ENCODE peak calls at places on chromosomes 2 and 18, in nine cellular contexts. One of them, this sample, is unnamed.

GRCh38 chr2:187865025-187865424 is 310.8 kb upstream of the TFPI start:
- DNase-seq in EH: no peak
- DNase-seq in T-helper 22 cell: no peak
- DNase-seq in GM06990: no peak
- DNase-seq in CD8-positive, alpha-beta T cell: no peak
- DNase-seq in GM12865: no peak
- DNase-seq in NCI-H774: no peak
- DNase-seq in activated CD4-positive, alpha-beta T cell treated with anti-CD3 and anti-CD28 coated beads, Interleukin-2, amount 50 U/mL, for 24 hours: no peak
- DNase-seq in cardiac fibroblast: no peak
- DNase-seq in this sample: no peak

GRCh38 chr2:236790991-236791390 is 221.4 kb downstream of the ACKR3 start:
- DNase-seq in T-helper 22 cell: no peak
- DNase-seq in CD8-positive, alpha-beta T cell: no peak
- DNase-seq in activated CD4-positive, alpha-beta T cell treated with anti-CD3 and anti-CD28 coated beads, Interleukin-2, amount 50 U/mL, for 24 hours: no peak
- DNase-seq in GM06990: no peak
- DNase-seq in cardiac fibroblast: no peak
- DNase-seq in GM12865: no peak
- DNase-seq in NCI-H774: no peak
- DNase-seq in EH: no peak
- DNase-seq in this sample: no peak

GRCh38 chr2:194319222-194319992 is 1337.6 kb upstream of the SLC39A10 start:
- DNase-seq in EH: no peak
- DNase-seq in cardiac fibroblast: no peak
- DNase-seq in GM06990: no peak
- DNase-seq in CD8-positive, alpha-beta T cell: no peak
- DNase-seq in NCI-H774: no peak
- DNase-seq in activated CD4-positive, alpha-beta T cell treated with anti-CD3 and anti-CD28 coated beads, Interleukin-2, amount 50 U/mL, for 24 hours: no peak
- DNase-seq in T-helper 22 cell: no peak
- DNase-seq in GM12865: peak
- DNase-seq in this sample: no peak

GRCh38 chr2:149205143-149205542 is 125.2 kb upstream of the LYPD6 start:
- DNase-seq in activated CD4-positive, alpha-beta T cell treated with anti-CD3 and anti-CD28 coated beads, Interleukin-2, amount 50 U/mL, for 24 hours: no peak
- DNase-seq in NCI-H774: no peak
- DNase-seq in cardiac fibroblast: no peak
- DNase-seq in EH: no peak
- DNase-seq in GM12865: no peak
- DNase-seq in CD8-positive, alpha-beta T cell: no peak
- DNase-seq in GM06990: no peak
- DNase-seq in T-helper 22 cell: no peak
- DNase-seq in this sample: no peak

GRCh38 chr2:71545572-71546274 is 92.4 kb downstream of the DYSF start:
- DNase-seq in EH: peak
- DNase-seq in NCI-H774: peak
- DNase-seq in GM06990: no peak
- DNase-seq in T-helper 22 cell: no peak
- DNase-seq in activated CD4-positive, alpha-beta T cell treated with anti-CD3 and anti-CD28 coated beads, Interleukin-2, amount 50 U/mL, for 24 hours: peak
- DNase-seq in GM12865: peak
- DNase-seq in cardiac fibroblast: peak
- DNase-seq in CD8-positive, alpha-beta T cell: peak
- DNase-seq in this sample: peak

GRCh38 chr2:103174711-103175110 is 412.9 kb downstream of the TMEM182 start:
- DNase-seq in GM06990: no peak
- DNase-seq in CD8-positive, alpha-beta T cell: no peak
- DNase-seq in EH: no peak
- DNase-seq in NCI-H774: no peak
- DNase-seq in GM12865: no peak
- DNase-seq in cardiac fibroblast: no peak
- DNase-seq in activated CD4-positive, alpha-beta T cell treated with anti-CD3 and anti-CD28 coated beads, Interleukin-2, amount 50 U/mL, for 24 hours: no peak
- DNase-seq in T-helper 22 cell: no peak
- DNase-seq in this sample: peak

GRCh38 chr2:136359121-136359965 is 241.4 kb upstream of the CXCR4 start:
- DNase-seq in GM12865: no peak
- DNase-seq in NCI-H774: no peak
- DNase-seq in cardiac fibroblast: no peak
- DNase-seq in T-helper 22 cell: no peak
- DNase-seq in GM06990: no peak
- DNase-seq in CD8-positive, alpha-beta T cell: no peak
- DNase-seq in activated CD4-positive, alpha-beta T cell treated with anti-CD3 and anti-CD28 coated beads, Interleukin-2, amount 50 U/mL, for 24 hours: peak
- DNase-seq in EH: no peak
- DNase-seq in this sample: no peak

GRCh38 chr2:64913357-64913869 is 75.8 kb upstream of the SLC1A4 start:
- DNase-seq in cardiac fibroblast: no peak
- DNase-seq in CD8-positive, alpha-beta T cell: peak
- DNase-seq in T-helper 22 cell: no peak
- DNase-seq in EH: peak
- DNase-seq in activated CD4-positive, alpha-beta T cell treated with anti-CD3 and anti-CD28 coated beads, Interleukin-2, amount 50 U/mL, for 24 hours: no peak
- DNase-seq in NCI-H774: peak
- DNase-seq in GM12865: peak
- DNase-seq in GM06990: no peak
- DNase-seq in this sample: no peak

GRCh38 chr2:202765435-202765834 is 106.1 kb downstream of the ICA1L start:
- DNase-seq in NCI-H774: no peak
- DNase-seq in GM12865: no peak
- DNase-seq in GM06990: no peak
- DNase-seq in activated CD4-positive, alpha-beta T cell treated with anti-CD3 and anti-CD28 coated beads, Interleukin-2, amount 50 U/mL, for 24 hours: no peak
- DNase-seq in T-helper 22 cell: no peak
- DNase-seq in CD8-positive, alpha-beta T cell: no peak
- DNase-seq in cardiac fibroblast: no peak
- DNase-seq in EH: no peak
- DNase-seq in this sample: peak

GRCh38 chr2:76008001-76008702 is 297.4 kb upstream of the GCFC2 start:
- DNase-seq in T-helper 22 cell: no peak
- DNase-seq in NCI-H774: peak
- DNase-seq in cardiac fibroblast: no peak
- DNase-seq in activated CD4-positive, alpha-beta T cell treated with anti-CD3 and anti-CD28 coated beads, Interleukin-2, amount 50 U/mL, for 24 hours: no peak
- DNase-seq in GM06990: no peak
- DNase-seq in GM12865: peak
- DNase-seq in EH: no peak
- DNase-seq in CD8-positive, alpha-beta T cell: no peak
- DNase-seq in this sample: no peak

GRCh38 chr2:86675104-86675503 is 45.0 kb upstream of the RMND5A start:
- DNase-seq in cardiac fibroblast: no peak
- DNase-seq in EH: no peak
- DNase-seq in GM12865: no peak
- DNase-seq in T-helper 22 cell: no peak
- DNase-seq in activated CD4-positive, alpha-beta T cell treated with anti-CD3 and anti-CD28 coated beads, Interleukin-2, amount 50 U/mL, for 24 hours: no peak
- DNase-seq in GM06990: no peak
- DNase-seq in CD8-positive, alpha-beta T cell: no peak
- DNase-seq in NCI-H774: no peak
- DNase-seq in this sample: no peak

GRCh38 chr2:211877061-211877460 is 661.5 kb downstream of the ERBB4 start:
- DNase-seq in GM06990: no peak
- DNase-seq in activated CD4-positive, alpha-beta T cell treated with anti-CD3 and anti-CD28 coated beads, Interleukin-2, amount 50 U/mL, for 24 hours: no peak
- DNase-seq in NCI-H774: no peak
- DNase-seq in GM12865: no peak
- DNase-seq in EH: no peak
- DNase-seq in cardiac fibroblast: peak
- DNase-seq in T-helper 22 cell: no peak
- DNase-seq in CD8-positive, alpha-beta T cell: no peak
- DNase-seq in this sample: no peak

GRCh38 chr18:76801567-76802505 is 20.5 kb upstream of the ZNF236 start:
- DNase-seq in EH: peak
- DNase-seq in GM06990: peak
- DNase-seq in cardiac fibroblast: peak
- DNase-seq in T-helper 22 cell: no peak
- DNase-seq in GM12865: peak
- DNase-seq in CD8-positive, alpha-beta T cell: no peak
- DNase-seq in NCI-H774: peak
- DNase-seq in activated CD4-positive, alpha-beta T cell treated with anti-CD3 and anti-CD28 coated beads, Interleukin-2, amount 50 U/mL, for 24 hours: no peak
- DNase-seq in this sample: peak

GRCh38 chr18:74013955-74014354 is 133.7 kb downstream of the FBXO15 start:
- DNase-seq in cardiac fibroblast: peak
- DNase-seq in T-helper 22 cell: no peak
- DNase-seq in GM06990: peak
- DNase-seq in NCI-H774: no peak
- DNase-seq in CD8-positive, alpha-beta T cell: no peak
- DNase-seq in EH: peak
- DNase-seq in activated CD4-positive, alpha-beta T cell treated with anti-CD3 and anti-CD28 coated beads, Interleukin-2, amount 50 U/mL, for 24 hours: no peak
- DNase-seq in GM12865: peak
- DNase-seq in this sample: peak

GRCh38 chr2:2826621-2827020 is 495.5 kb upstream of the MYT1L start:
- DNase-seq in cardiac fibroblast: no peak
- DNase-seq in NCI-H774: no peak
- DNase-seq in CD8-positive, alpha-beta T cell: no peak
- DNase-seq in EH: no peak
- DNase-seq in activated CD4-positive, alpha-beta T cell treated with anti-CD3 and anti-CD28 coated beads, Interleukin-2, amount 50 U/mL, for 24 hours: no peak
- DNase-seq in GM06990: no peak
- DNase-seq in GM12865: no peak
- DNase-seq in T-helper 22 cell: no peak
- DNase-seq in this sample: no peak

This sample was measured in MV-4-11.